ENCODE peak calls at places on chromosomes 3 and 15, in nine cellular contexts. J is AG04450, Q is left ventricle myocardium inferior, C is psoas muscle, Z is Peyer's patch, T is transverse colon, H is tibial nerve, K is body of pancreas, S is tibial artery. D is an unnamed sample.
A peak's percentile ranks its signal among the peaks of the same experiment; 100 is the strongest.

GRCh38 chr15:73388256-73388781 is 19.6 kb upstream of the HCN4 start:
- DNase-seq in J (no peak), Q (no peak), C (no peak), Z (no peak), T (no peak), H (no peak), K (peak; percentile 38), S (peak; percentile 29), D (no peak)

GRCh38 chr15:37425541-37425940 is 325.2 kb upstream of the MEIS2 start:
- DNase-seq in J (no peak), Q (no peak), C (no peak), Z (no peak), T (no peak), H (no peak), K (no peak), S (no peak), D (no peak)

GRCh38 chr15:80992436-80992835 is 2.8 kb upstream of the MESD start:
- DNase-seq in J (no peak), Q (no peak), C (no peak), Z (no peak), T (no peak), H (no peak), K (no peak), S (no peak), D (no peak)

GRCh38 chr3:16509721-16510619 is 3.5 kb downstream of the RFTN1 start:
- DNase-seq in J (no peak), Q (no peak), C (no peak), Z (no peak), T (no peak), H (no peak), K (no peak), S (no peak), D (no peak)

GRCh38 chr3:25663324-25664065 is 1.2 kb downstream of the TOP2B start:
- DNase-seq in J (no peak), Q (no peak), C (no peak), Z (peak; percentile 55), T (peak; percentile 27), H (no peak), K (peak; percentile 38), S (no peak), D (no peak)

GRCh38 chr15:43911235-43911661 is 84.4 kb downstream of the WDR76 start:
- DNase-seq in J (peak; percentile 46), Q (peak; percentile 61), C (no peak), Z (no peak), T (no peak), H (no peak), K (no peak), S (peak; percentile 74), D (no peak)

GRCh38 chr3:69116162-69116561 is 6.2 kb downstream of the LMOD3 start:
- DNase-seq in J (no peak), Q (no peak), C (no peak), Z (no peak), T (no peak), H (no peak), K (no peak), S (no peak), D (no peak)

GRCh38 chr15:63749330-63749942 is 84.3 kb downstream of the HERC1 start:
- DNase-seq in J (no peak), Q (no peak), C (no peak), Z (no peak), T (no peak), H (no peak), K (no peak), S (no peak), D (no peak)

GRCh38 chr3:63519426-63519825 is 133.0 kb upstream of the SNTN start:
- DNase-seq in J (no peak), Q (no peak), C (no peak), Z (no peak), T (no peak), H (no peak), K (no peak), S (no peak), D (no peak)

GRCh38 chr15:92937880-92938279 is 37.8 kb downstream of the CHD2 start:
- DNase-seq in J (no peak), Q (no peak), C (no peak), Z (no peak), T (no peak), H (no peak), K (no peak), S (no peak), D (no peak)

GRCh38 chr15:92941668-92942067 is 41.5 kb downstream of the CHD2 start:
- DNase-seq in J (no peak), Q (no peak), C (no peak), Z (no peak), T (no peak), H (no peak), K (no peak), S (no peak), D (no peak)

GRCh38 chr15:92936693-92937092 is 36.6 kb downstream of the CHD2 start:
- DNase-seq in J (no peak), Q (no peak), C (no peak), Z (no peak), T (no peak), H (no peak), K (no peak), S (no peak), D (no peak)

GRCh38 chr15:92936138-92936537 is 36.0 kb downstream of the CHD2 start:
- DNase-seq in J (no peak), Q (no peak), C (no peak), Z (no peak), T (no peak), H (no peak), K (no peak), S (no peak), D (no peak)

DNA sequence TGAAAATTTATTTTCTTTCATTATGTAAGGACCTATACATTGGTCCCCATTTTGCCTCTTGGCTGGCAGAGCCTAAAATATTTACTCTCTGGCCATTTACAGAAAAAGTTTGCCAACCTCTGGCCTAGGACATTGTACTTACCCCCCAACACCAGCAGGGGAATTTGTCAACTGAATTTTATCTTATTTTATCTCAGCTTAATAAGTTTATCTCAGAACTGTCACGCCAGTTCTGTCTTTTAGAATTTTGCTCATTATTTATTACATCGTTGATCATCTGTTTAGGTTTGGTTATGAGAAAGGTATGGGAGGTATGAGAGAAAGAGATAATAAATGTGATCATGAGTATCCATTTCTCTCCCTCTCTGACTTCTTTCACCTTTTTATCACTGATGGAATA is 38.3 kb downstream of the CHD2 start:
- DNase-seq in J (no peak), Q (no peak), C (no peak), Z (no peak), T (no peak), H (no peak), K (no peak), S (no peak), D (no peak)
- TF ChIP-seq CTCF in J (peak; percentile 36), Q (peak; percentile 31), C (peak; percentile 21), Z (peak; percentile 36), T (no peak), H (no peak), K (peak; percentile 12), S (peak; percentile 24), D (peak; percentile 26)

DNA sequence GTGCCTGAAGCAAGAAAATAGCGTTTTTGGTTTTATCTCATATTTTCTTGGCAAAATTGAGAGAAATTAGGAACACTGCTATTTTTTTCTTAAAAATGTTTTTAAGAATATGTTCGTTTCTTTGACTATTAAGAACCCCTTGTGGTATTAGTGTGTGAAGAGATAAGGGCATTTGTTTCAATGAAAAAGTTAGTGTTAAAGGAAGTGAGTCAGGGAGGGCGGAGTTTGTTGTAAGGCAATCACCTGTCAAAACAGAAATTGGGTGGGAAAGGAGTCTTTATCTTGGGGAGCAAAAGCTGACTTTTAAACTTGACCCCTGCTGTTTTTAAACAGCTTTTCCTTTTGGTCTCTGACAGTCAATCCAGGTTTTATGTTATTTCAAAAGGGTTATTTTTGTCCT is 4.2 kb downstream of the RAP2B start:
- DNase-seq in J (no peak), Q (no peak), C (no peak), Z (no peak), T (no peak), H (no peak), K (no peak), S (no peak), D (no peak)
- H3K27ac ChIP-seq in J (no peak overlapping the region), Q (no peak overlapping the region), C (no peak overlapping the region), Z (no peak overlapping the region), T (no peak overlapping the region), H (no peak overlapping the region), K (no peak overlapping the region), S (no peak overlapping the region), D (no peak overlapping the region)

DNA sequence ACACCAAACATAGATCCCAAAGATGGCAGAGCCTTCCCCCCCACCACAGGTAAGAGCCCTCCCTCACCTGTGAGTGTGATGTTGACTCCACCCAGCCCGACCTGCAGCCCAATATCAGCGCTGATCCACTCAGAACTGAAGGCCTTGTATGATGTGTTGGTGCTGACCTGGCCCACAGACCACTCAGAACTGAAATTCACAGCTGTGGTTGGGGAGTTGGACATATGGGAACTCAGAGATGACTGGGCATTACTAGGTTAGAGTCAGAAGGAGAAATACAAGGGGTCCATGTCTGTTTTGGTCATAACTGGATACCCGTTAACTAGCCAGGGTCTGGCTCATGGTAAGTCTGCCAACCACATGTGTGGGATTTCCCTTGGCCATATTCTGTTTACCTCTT is 6.9 kb downstream of the DUOXA2 start:
- DNase-seq in J (no peak), Q (no peak), C (no peak), Z (no peak), T (no peak), H (no peak), K (no peak), S (no peak), D (no peak)
- H3K27me3 ChIP-seq in J (peaks cover 23% of the 10 kb centered on the region), Q (peaks cover 91% of the 10 kb centered on the region), C (no peaks in the 10 kb centered on the region), Z (peaks cover 17% of the 10 kb centered on the region), T (peaks cover 76% of the 10 kb centered on the region), H (peaks cover 6% of the 10 kb centered on the region), K (no peaks in the 10 kb centered on the region), S (no peaks in the 10 kb centered on the region), D (peaks cover 21% of the 10 kb centered on the region)

GRCh38 chr3:43753743-43754142 is 63.0 kb downstream of the ABHD5 start:
- DNase-seq in J (peak; percentile 55), Q (no peak), C (no peak), Z (no peak), T (no peak), H (no peak), K (no peak), S (no peak), D (no peak)

GRCh38 chr3:43742935-43743334 is 52.2 kb downstream of the ABHD5 start:
- DNase-seq in J (no peak), Q (no peak), C (no peak), Z (no peak), T (no peak), H (no peak), K (no peak), S (no peak), D (no peak)

GRCh38 chr3:43752908-43753307 is 62.2 kb downstream of the ABHD5 start:
- DNase-seq in J (no peak), Q (no peak), C (no peak), Z (no peak), T (no peak), H (no peak), K (no peak), S (no peak), D (no peak)

GRCh38 chr3:43747641-43748040 is 56.9 kb downstream of the ABHD5 start:
- DNase-seq in J (no peak), Q (no peak), C (no peak), Z (no peak), T (no peak), H (no peak), K (no peak), S (no peak), D (no peak)

DNA sequence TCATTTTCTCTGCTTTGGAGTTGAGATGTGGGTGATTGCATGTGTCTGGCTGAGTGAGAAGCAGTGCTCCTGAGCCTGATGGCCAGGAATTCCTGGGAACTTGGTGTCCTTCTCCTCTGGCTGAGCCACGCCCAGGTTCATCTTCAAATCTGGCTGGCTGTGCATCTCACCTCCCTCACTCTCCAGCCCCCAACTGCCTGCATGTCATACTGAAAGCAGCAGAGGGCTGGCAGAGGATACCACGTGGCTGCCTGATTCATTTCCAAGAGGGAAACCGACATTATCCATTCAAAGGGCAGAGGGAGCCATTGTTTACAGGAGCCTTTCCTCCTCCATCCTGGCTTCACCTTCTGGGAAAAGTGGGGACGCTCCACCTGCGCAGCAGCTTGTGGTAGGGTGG is 57.4 kb downstream of the ABHD5 start:
- DNase-seq in J (no peak), Q (no peak), C (no peak), Z (no peak), T (no peak), H (no peak), K (no peak), S (no peak), D (no peak)
- TF ChIP-seq CTCF in J (peak; percentile 20), Q (no peak), C (no peak), Z (no peak), T (no peak), H (no peak), K (no peak), S (no peak), D (no peak)

D was measured in adrenal gland.